ENCODE peak calls at places on chromosomes 3 and 15, in seven cellular contexts. Y, H, R, W, B, E and L are unnamed samples.

GRCh38 chr3:58521917-58522680 is 14.9 kb downstream of the ACOX2 start:
- DNase-seq in Y (no peak), H (no peak), R (no peak), W (no peak), B (no peak), E (no peak), L (no peak)

GRCh38 chr15:44710236-44711088 is 661 bp downstream of the PATL2 start:
- DNase-seq in Y (peak), H (no peak), R (peak), W (peak), B (no peak), E (no peak), L (no peak)

GRCh38 chr3:64214002-64214696 is 11.1 kb downstream of the PRICKLE2 start:
- DNase-seq in Y (no peak), H (peak), R (no peak), W (no peak), B (peak), E (no peak), L (peak)

GRCh38 chr3:166531730-166532129 is 694.5 kb upstream of the BCHE start:
- DNase-seq in Y (no peak), H (no peak), R (no peak), W (no peak), B (no peak), E (no peak), L (no peak)

GRCh38 chr3:118478706-118479276 is 555.9 kb downstream of the IGSF11 start:
- DNase-seq in Y (no peak), H (no peak), R (no peak), W (no peak), B (no peak), E (no peak), L (no peak)

GRCh38 chr15:77111813-77112212 is 40.9 kb upstream of the TSPAN3 start:
- DNase-seq in Y (no peak), H (no peak), R (no peak), W (no peak), B (no peak), E (no peak), L (no peak)

GRCh38 chr15:88998980-88999713 is 86.0 kb upstream of the MFGE8 start:
- DNase-seq in Y (no peak), H (no peak), R (no peak), W (peak), B (no peak), E (no peak), L (no peak)

GRCh38 chr15:81258455-81258854 is 61.8 kb downstream of the IL16 start:
- DNase-seq in Y (no peak), H (no peak), R (no peak), W (no peak), B (no peak), E (no peak), L (no peak)

GRCh38 chr3:184562875-184563568 is 1.4 kb downstream of the EPHB3 start:
- DNase-seq in Y (no peak), H (no peak), R (no peak), W (no peak), B (peak), E (no peak), L (no peak)

GRCh38 chr15:41714291-41714690 is 54.1 kb downstream of the MGA start:
- DNase-seq in Y (no peak), H (no peak), R (no peak), W (no peak), B (no peak), E (no peak), L (no peak)

GRCh38 chr15:38860682-38861081 is 296.1 kb upstream of the RASGRP1 start:
- DNase-seq in Y (no peak), H (no peak), R (no peak), W (no peak), B (no peak), E (no peak), L (no peak)

GRCh38 chr15:78351539-78351938 is 11.4 kb downstream of the CRABP1 start:
- DNase-seq in Y (no peak), H (no peak), R (no peak), W (no peak), B (no peak), E (no peak), L (no peak)

GRCh38 chr3:124669470-124669869 is 60.8 kb upstream of the UMPS start:
- DNase-seq in Y (no peak), H (no peak), R (no peak), W (no peak), B (no peak), E (no peak), L (peak)

GRCh38 chr3:154275965-154276364 is 48.3 kb downstream of the DHX36 start:
- DNase-seq in Y (no peak), H (no peak), R (no peak), W (no peak), B (no peak), E (no peak), L (no peak)

GRCh38 chr3:25293736-25294135 is 134.3 kb upstream of the RARB start:
- DNase-seq in Y (no peak), H (no peak), R (no peak), W (no peak), B (no peak), E (no peak), L (no peak)

GRCh38 chr15:72288291-72288690 is 15.9 kb upstream of the PARP6 start:
- DNase-seq in Y (no peak), H (no peak), R (no peak), W (no peak), B (no peak), E (no peak), L (no peak)

GRCh38 chr15:37253877-37254276 is 153.5 kb upstream of the MEIS2 start:
- DNase-seq in Y (no peak), H (no peak), R (no peak), W (no peak), B (no peak), E (no peak), L (no peak)

GRCh38 chr3:135503429-135504083 is 462.0 kb upstream of the PPP2R3A start:
- DNase-seq in Y (peak), H (no peak), R (peak), W (peak), B (peak), E (peak), L (peak)

GRCh38 chr3:169769287-169770181 is at the start of gene ACTRT3:
- DNase-seq in Y (peak), H (no peak), R (peak), W (no peak), B (peak), E (peak), L (no peak)

GRCh38 chr15:51450001-51450400 is 108.5 kb downstream of the GLDN start:
- DNase-seq in Y (no peak), H (no peak), R (no peak), W (no peak), B (no peak), E (no peak), L (no peak)

GRCh38 chr15:99495430-99496301 is 70.1 kb upstream of the MEF2A start:
- DNase-seq in Y (no peak), H (no peak), R (no peak), W (no peak), B (no peak), E (no peak), L (no peak)

GRCh38 chr15:60751985-60752952 is 273.3 kb upstream of the ICE2 start:
- DNase-seq in Y (no peak), H (no peak), R (peak), W (no peak), B (peak), E (no peak), L (no peak)

GRCh38 chr3:30188713-30189112 is 417.7 kb upstream of the TGFBR2 start:
- DNase-seq in Y (no peak), H (no peak), R (no peak), W (no peak), B (no peak), E (no peak), L (no peak)

GRCh38 chr15:33941279-33942063 is 26.8 kb upstream of the CHRM5 start:
- DNase-seq in Y (no peak), H (no peak), R (no peak), W (no peak), B (no peak), E (no peak), L (no peak)

GRCh38 chr3:195540526-195540925 is 2.6 kb downstream of the PPP1R2 start:
- DNase-seq in Y (no peak), H (peak), R (no peak), W (no peak), B (no peak), E (no peak), L (no peak)

GRCh38 chr3:124397088-124397487 is 333.2 kb upstream of the UMPS start:
- DNase-seq in Y (no peak), H (no peak), R (no peak), W (no peak), B (no peak), E (no peak), L (no peak)

GRCh38 chr3:133799794-133800585 is 5.6 kb upstream of the SRPRB start:
- DNase-seq in Y (no peak), H (no peak), R (no peak), W (no peak), B (no peak), E (no peak), L (no peak)

GRCh38 chr15:90836296-90836871 is 32.0 kb upstream of the FURIN start:
- DNase-seq in Y (no peak), H (no peak), R (peak), W (peak), B (no peak), E (no peak), L (no peak)

GRCh38 chr3:133371181-133371580 is 28.7 kb upstream of the BFSP2 start:
- DNase-seq in Y (no peak), H (peak), R (no peak), W (no peak), B (no peak), E (no peak), L (no peak)

GRCh38 chr3:187082976-187083375 is 56.3 kb downstream of the RPL39L start:
- DNase-seq in Y (no peak), H (no peak), R (no peak), W (no peak), B (no peak), E (no peak), L (no peak)

GRCh38 chr3:54905230-54905888 is 22.5 kb downstream of the LRTM1 start:
- DNase-seq in Y (no peak), H (no peak), R (no peak), W (no peak), B (no peak), E (no peak), L (no peak)

GRCh38 chr3:190532626-190533155 is 18.8 kb downstream of the IL1RAP start:
- DNase-seq in Y (no peak), H (no peak), R (no peak), W (no peak), B (no peak), E (no peak), L (no peak)

GRCh38 chr15:25967120-25967519 is 104.0 kb upstream of the ATP10A start:
- DNase-seq in Y (no peak), H (no peak), R (no peak), W (no peak), B (no peak), E (no peak), L (no peak)

GRCh38 chr15:25965326-25965725 is 102.2 kb upstream of the ATP10A start:
- DNase-seq in Y (no peak), H (no peak), R (no peak), W (no peak), B (no peak), E (no peak), L (no peak)

GRCh38 chr15:25971053-25971452 is 107.9 kb upstream of the ATP10A start:
- DNase-seq in Y (no peak), H (no peak), R (no peak), W (no peak), B (no peak), E (no peak), L (no peak)

GRCh38 chr15:25969886-25970285 is 106.8 kb upstream of the ATP10A start:
- DNase-seq in Y (no peak), H (no peak), R (no peak), W (no peak), B (no peak), E (no peak), L (no peak)
- TF ChIP-seq POLR2A in Y (no peak), H (no peak), R (no peak), W (no peak), B (no peak), E (no peak), L (no peak)

DNA sequence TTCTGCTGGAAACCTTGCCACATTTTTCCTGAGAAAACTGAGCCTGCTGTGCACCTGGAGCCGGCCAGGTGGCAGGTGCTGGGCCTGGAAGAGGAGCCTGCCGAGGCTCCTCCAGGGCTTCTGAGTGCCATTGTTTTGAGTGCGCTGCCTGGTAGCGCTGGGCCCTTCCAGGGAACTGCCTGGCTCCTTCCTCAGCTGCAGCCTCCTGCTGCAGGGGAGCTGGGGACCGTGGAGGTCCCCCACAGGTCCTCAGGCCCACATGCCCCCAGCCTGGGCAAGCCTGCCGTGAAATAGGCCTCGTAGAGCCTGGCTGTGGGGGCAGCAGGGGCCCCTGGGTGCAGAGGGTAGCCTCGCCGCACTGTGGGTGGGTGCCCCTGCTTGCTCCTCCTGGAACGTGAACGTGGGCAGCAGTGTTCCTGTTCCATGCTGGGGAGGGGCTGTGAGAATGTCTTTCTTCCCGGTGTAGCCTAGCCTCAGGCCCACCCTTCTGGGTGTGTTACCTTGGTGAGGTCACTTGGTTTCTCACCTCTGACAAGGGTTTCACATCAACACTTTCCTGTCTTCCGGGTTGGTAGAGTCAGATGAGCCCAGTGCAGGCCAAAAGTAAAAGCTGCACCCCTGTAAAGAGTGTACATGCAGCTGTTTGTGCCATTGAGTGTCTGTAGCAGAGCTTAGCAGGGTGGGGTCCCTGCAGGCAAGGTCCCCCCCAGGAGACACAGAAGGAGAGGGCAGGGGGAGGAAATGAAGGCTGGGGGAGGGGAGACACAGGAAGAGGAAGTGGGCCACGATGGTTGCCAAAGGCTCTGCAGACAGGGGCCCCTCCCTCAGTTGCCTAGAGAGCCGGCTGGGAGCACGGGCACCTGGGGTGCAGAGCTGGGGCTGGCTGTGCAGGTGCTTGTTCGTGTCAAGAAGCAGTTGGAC is 34.5 kb downstream of the KLF13 start:
- DNase-seq in Y (peak), H (no peak), R (no peak), W (no peak), B (no peak), E (peak), L (no peak)
- TF ChIP-seq POLR2A in Y (peak), H (no peak), R (no peak), W (no peak), B (no peak), E (peak), L (no peak)

GRCh38 chr3:12024959-12025570 is 20.9 kb downstream of the SYN2 start:
- DNase-seq in Y (no peak), H (no peak), R (no peak), W (no peak), B (no peak), E (no peak), L (no peak)

GRCh38 chr3:12025584-12025983 is 21.4 kb downstream of the SYN2 start:
- DNase-seq in Y (no peak), H (no peak), R (no peak), W (no peak), B (no peak), E (no peak), L (no peak)

GRCh38 chr3:12027199-12027598 is 23.0 kb downstream of the SYN2 start:
- DNase-seq in Y (no peak), H (no peak), R (no peak), W (no peak), B (no peak), E (no peak), L (no peak)
- TF ChIP-seq POLR2A in Y (no peak), H (no peak), R (no peak), W (no peak), B (no peak), E (no peak), L (no peak)

DNA sequence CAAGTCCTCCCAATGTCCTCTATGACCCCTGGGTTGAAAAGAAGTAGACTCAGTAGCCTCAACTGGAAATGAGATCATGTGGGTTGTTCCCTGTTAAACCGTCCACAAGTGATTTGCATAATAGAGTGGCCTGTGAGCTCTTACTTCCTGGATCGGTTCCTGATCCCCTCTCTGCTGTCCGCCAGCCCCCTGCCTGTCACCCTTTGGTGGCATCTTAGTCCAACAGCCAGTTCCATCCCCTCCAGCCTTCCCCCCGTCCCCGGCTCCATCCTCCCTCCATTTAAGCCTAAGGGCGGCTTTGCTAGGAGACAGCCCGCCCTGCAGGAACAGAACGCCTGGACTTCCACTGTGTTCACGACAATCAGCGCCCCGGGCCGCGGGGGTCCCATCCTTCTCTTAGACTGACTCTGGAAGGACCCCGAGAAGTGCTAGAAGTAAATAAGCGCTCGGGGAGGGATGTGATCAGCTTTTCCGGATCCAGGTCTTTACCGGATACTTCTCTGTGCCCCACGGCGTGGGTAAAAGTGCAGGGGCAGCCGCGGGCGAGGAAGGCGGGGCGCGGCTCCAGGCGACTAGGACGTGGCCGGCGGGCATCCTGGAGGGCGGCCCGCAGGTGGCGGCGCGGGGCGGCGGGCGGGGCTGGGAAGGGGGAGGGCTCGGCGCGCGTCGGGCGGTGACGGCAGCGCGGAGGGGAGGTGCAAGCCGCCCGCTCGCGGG is 51.2 kb upstream of the ULK4 start:
- DNase-seq in Y (peak), H (no peak), R (peak), W (peak), B (peak), E (peak), L (peak)
- TF ChIP-seq POLR2A in Y (no peak), H (no peak), R (peak), W (peak), B (no peak), E (peak), L (no peak)

GRCh38 chr3:129228891-129229585 is 20.4 kb upstream of the COPG1 start:
- DNase-seq in Y (peak), H (no peak), R (no peak), W (peak), B (no peak), E (no peak), L (peak)

GRCh38 chr3:129226374-129226773 is 23.0 kb upstream of the COPG1 start:
- DNase-seq in Y (peak), H (no peak), R (peak), W (peak), B (peak), E (no peak), L (peak)

GRCh38 chr3:129230311-129231019 is 18.9 kb upstream of the COPG1 start:
- DNase-seq in Y (no peak), H (no peak), R (peak), W (no peak), B (no peak), E (no peak), L (peak)

DNA sequence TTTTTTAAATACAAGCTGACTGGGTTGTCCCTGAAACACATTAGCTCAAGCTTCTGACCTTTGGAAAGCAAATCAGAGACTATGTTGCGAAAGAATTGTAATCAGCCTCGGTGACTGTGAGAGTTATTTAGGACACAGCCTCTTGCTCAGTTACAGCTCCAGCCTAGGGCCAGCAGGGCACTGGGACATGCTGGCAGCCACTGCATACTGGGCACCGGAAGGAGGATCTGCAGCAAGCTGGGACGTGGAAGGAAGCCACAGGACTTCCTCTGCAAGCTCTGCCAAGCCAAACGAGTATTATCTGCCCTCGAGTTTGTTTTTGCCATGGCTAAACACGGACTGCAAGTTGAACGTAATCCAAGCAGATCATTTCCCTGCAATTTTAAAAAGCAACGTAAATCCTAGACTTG is 24.4 kb upstream of the COPG1 start:
- DNase-seq in Y (peak), H (no peak), R (peak), W (no peak), B (peak), E (no peak), L (peak)
- TF ChIP-seq POLR2A in Y (no peak), H (no peak), R (no peak), W (no peak), B (no peak), E (no peak), L (peak)

GRCh38 chr15:96340611-96341464 is 10.3 kb downstream of the NR2F2 start:
- DNase-seq in Y (no peak), H (peak), R (peak), W (no peak), B (peak), E (no peak), L (no peak)
- TF ChIP-seq POLR2A in Y (no peak), H (no peak), R (no peak), W (no peak), B (no peak), E (no peak), L (no peak)